ENCODE peak calls at places on chromosomes 13 and 19, in six cellular contexts. One of them, this sample, is unnamed.

GRCh38 chr13:74210693-74211393 is 76.6 kb upstream of the KLF12 start:
- DNase-seq in transverse colon: no peak
- DNase-seq in right lobe of liver: peak
- DNase-seq in left lung: no peak
- DNase-seq in psoas muscle: no peak
- DNase-seq in AG10803: peak
- DNase-seq in this sample: no peak

GRCh38 chr19:10808937-10809655 is 26.9 kb downstream of the TMED1 start:
- DNase-seq in transverse colon: no peak
- DNase-seq in right lobe of liver: no peak
- DNase-seq in left lung: no peak
- DNase-seq in psoas muscle: no peak
- DNase-seq in AG10803: peak
- DNase-seq in this sample: no peak

GRCh38 chr19:10262771-10263170 is 8.1 kb upstream of the ICAM1 start:
- DNase-seq in transverse colon: no peak
- DNase-seq in right lobe of liver: no peak
- DNase-seq in left lung: no peak
- DNase-seq in psoas muscle: no peak
- DNase-seq in AG10803: peak
- DNase-seq in this sample: no peak

GRCh38 chr13:33111414-33112110 is 95.3 kb downstream of the KL start:
- DNase-seq in transverse colon: peak
- DNase-seq in right lobe of liver: no peak
- DNase-seq in left lung: no peak
- DNase-seq in psoas muscle: no peak
- DNase-seq in AG10803: peak
- DNase-seq in this sample: no peak

GRCh38 chr19:17966497-17967257 is at the start of gene KCNN1:
- DNase-seq in transverse colon: no peak
- DNase-seq in right lobe of liver: no peak
- DNase-seq in left lung: no peak
- DNase-seq in psoas muscle: no peak
- DNase-seq in AG10803: no peak
- DNase-seq in this sample: peak

GRCh38 chr19:55699221-55699620 is 24.2 kb downstream of the EPN1 start:
- DNase-seq in transverse colon: no peak
- DNase-seq in right lobe of liver: no peak
- DNase-seq in left lung: no peak
- DNase-seq in psoas muscle: no peak
- DNase-seq in AG10803: no peak
- DNase-seq in this sample: no peak

GRCh38 chr13:30504081-30504480 is 38.3 kb upstream of the HMGB1 start:
- DNase-seq in transverse colon: no peak
- DNase-seq in right lobe of liver: no peak
- DNase-seq in left lung: no peak
- DNase-seq in psoas muscle: no peak
- DNase-seq in AG10803: peak
- DNase-seq in this sample: peak

GRCh38 chr13:31045621-31046081 is 113.2 kb downstream of the TEX26 start:
- DNase-seq in transverse colon: peak
- DNase-seq in right lobe of liver: no peak
- DNase-seq in left lung: peak
- DNase-seq in psoas muscle: peak
- DNase-seq in AG10803: peak
- DNase-seq in this sample: peak

GRCh38 chr13:48858523-48858922 is 117.2 kb upstream of the FNDC3A start:
- DNase-seq in transverse colon: no peak
- DNase-seq in right lobe of liver: no peak
- DNase-seq in left lung: no peak
- DNase-seq in psoas muscle: no peak
- DNase-seq in AG10803: no peak
- DNase-seq in this sample: no peak

GRCh38 chr19:40613669-40614594 is 12.8 kb downstream of the LTBP4 start:
- DNase-seq in transverse colon: peak
- DNase-seq in right lobe of liver: peak
- DNase-seq in left lung: peak
- DNase-seq in psoas muscle: peak
- DNase-seq in AG10803: peak
- DNase-seq in this sample: peak

GRCh38 chr13:27053235-27053884 is 118.3 kb downstream of the USP12 start:
- DNase-seq in transverse colon: no peak
- DNase-seq in right lobe of liver: no peak
- DNase-seq in left lung: no peak
- DNase-seq in psoas muscle: no peak
- DNase-seq in AG10803: no peak
- DNase-seq in this sample: no peak

GRCh38 chr13:83987394-83987793 is 105.1 kb upstream of the SLITRK1 start:
- DNase-seq in transverse colon: no peak
- DNase-seq in right lobe of liver: no peak
- DNase-seq in left lung: no peak
- DNase-seq in psoas muscle: no peak
- DNase-seq in AG10803: no peak
- DNase-seq in this sample: no peak

GRCh38 chr19:11378319-11379189 is 4.1 kb downstream of the SWSAP1 start:
- DNase-seq in transverse colon: peak
- DNase-seq in right lobe of liver: no peak
- DNase-seq in left lung: peak
- DNase-seq in psoas muscle: no peak
- DNase-seq in AG10803: peak
- DNase-seq in this sample: peak

GRCh38 chr19:10517760-10518443 is 655 bp upstream of the S1PR5 start:
- DNase-seq in transverse colon: no peak
- DNase-seq in right lobe of liver: no peak
- DNase-seq in left lung: no peak
- DNase-seq in psoas muscle: no peak
- DNase-seq in AG10803: peak
- DNase-seq in this sample: no peak

GRCh38 chr19:13350072-13350471 is 156.2 kb downstream of the CACNA1A start:
- DNase-seq in transverse colon: no peak
- DNase-seq in right lobe of liver: no peak
- DNase-seq in left lung: no peak
- DNase-seq in psoas muscle: no peak
- DNase-seq in AG10803: no peak
- DNase-seq in this sample: no peak

GRCh38 chr19:42203700-42204099 is 13.8 kb downstream of the DEDD2 start:
- DNase-seq in transverse colon: no peak
- DNase-seq in right lobe of liver: no peak
- DNase-seq in left lung: no peak
- DNase-seq in psoas muscle: no peak
- DNase-seq in AG10803: no peak
- DNase-seq in this sample: no peak

GRCh38 chr13:19818223-19818842 is 35.6 kb upstream of the PSPC1 start:
- DNase-seq in transverse colon: peak
- DNase-seq in right lobe of liver: peak
- DNase-seq in left lung: peak
- DNase-seq in psoas muscle: peak
- DNase-seq in AG10803: no peak
- DNase-seq in this sample: no peak

GRCh38 chr13:40786568-40786996 is 2.8 kb upstream of the SLC25A15 start:
- DNase-seq in transverse colon: no peak
- DNase-seq in right lobe of liver: no peak
- DNase-seq in left lung: no peak
- DNase-seq in psoas muscle: no peak
- DNase-seq in AG10803: no peak
- DNase-seq in this sample: no peak

GRCh38 chr13:94548382-94549240 is 47.3 kb downstream of the TGDS start:
- DNase-seq in transverse colon: peak
- DNase-seq in right lobe of liver: peak
- DNase-seq in left lung: peak
- DNase-seq in psoas muscle: peak
- DNase-seq in AG10803: peak
- DNase-seq in this sample: peak

GRCh38 chr19:30674656-30675055 is 302.5 kb downstream of the ZNF536 start:
- DNase-seq in transverse colon: no peak
- DNase-seq in right lobe of liver: no peak
- DNase-seq in left lung: no peak
- DNase-seq in psoas muscle: no peak
- DNase-seq in AG10803: no peak
- DNase-seq in this sample: no peak

GRCh38 chr13:51995677-51996551 is 15.3 kb downstream of the ATP7B start:
- DNase-seq in transverse colon: peak
- DNase-seq in right lobe of liver: peak
- DNase-seq in left lung: no peak
- DNase-seq in psoas muscle: no peak
- DNase-seq in AG10803: peak
- DNase-seq in this sample: no peak

GRCh38 chr19:52492991-52493470 is 34.4 kb upstream of the ZNF808 start:
- DNase-seq in transverse colon: no peak
- DNase-seq in right lobe of liver: no peak
- DNase-seq in left lung: no peak
- DNase-seq in psoas muscle: no peak
- DNase-seq in AG10803: no peak
- DNase-seq in this sample: no peak

GRCh38 chr13:22777207-22777606 is 403.6 kb upstream of the SGCG start:
- DNase-seq in transverse colon: no peak
- DNase-seq in right lobe of liver: no peak
- DNase-seq in left lung: no peak
- DNase-seq in psoas muscle: no peak
- DNase-seq in AG10803: no peak
- DNase-seq in this sample: no peak

DNA sequence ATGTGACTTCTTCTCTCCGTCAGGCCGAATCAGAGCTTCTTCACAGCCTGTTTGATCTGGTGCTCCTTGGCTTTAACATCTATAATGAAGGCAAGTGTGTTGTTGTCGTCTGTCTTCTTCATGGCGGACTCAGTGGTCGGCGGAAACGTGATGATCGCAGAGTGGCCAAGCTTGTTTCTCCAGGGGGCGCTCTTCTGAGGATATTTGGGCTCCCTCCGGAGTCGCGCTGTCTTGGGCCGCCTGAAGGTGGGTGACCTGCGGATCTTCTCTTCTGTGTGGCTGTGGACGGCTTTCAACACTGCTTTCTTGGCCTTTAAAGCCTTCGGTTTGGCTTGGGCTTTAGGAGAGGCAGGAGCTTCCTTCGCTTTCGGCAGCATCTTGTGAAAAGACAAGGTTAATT is 9.8 kb downstream of the TPRX1 start:
- DNase-seq in transverse colon: no peak
- DNase-seq in right lobe of liver: no peak
- DNase-seq in left lung: no peak
- DNase-seq in psoas muscle: no peak
- DNase-seq in AG10803: no peak
- DNase-seq in this sample: no peak
- TF ChIP-seq CTCF in transverse colon: no peak
- TF ChIP-seq CTCF in right lobe of liver: no peak
- TF ChIP-seq CTCF in left lung: no peak
- TF ChIP-seq CTCF in psoas muscle: no peak
- TF ChIP-seq CTCF in AG10803: no peak
- TF ChIP-seq CTCF in this sample: no peak

GRCh38 chr19:48713864-48714755 is 5.4 kb downstream of the MAMSTR start:
- DNase-seq in transverse colon: peak
- DNase-seq in right lobe of liver: peak
- DNase-seq in left lung: peak
- DNase-seq in psoas muscle: peak
- DNase-seq in AG10803: peak
- DNase-seq in this sample: peak

GRCh38 chr19:48711106-48711662 is 8.3 kb downstream of the MAMSTR start:
- DNase-seq in transverse colon: no peak
- DNase-seq in right lobe of liver: no peak
- DNase-seq in left lung: no peak
- DNase-seq in psoas muscle: no peak
- DNase-seq in AG10803: no peak
- DNase-seq in this sample: no peak

GRCh38 chr19:48714759-48715261 is 4.7 kb downstream of the MAMSTR start:
- DNase-seq in transverse colon: peak
- DNase-seq in right lobe of liver: no peak
- DNase-seq in left lung: no peak
- DNase-seq in psoas muscle: peak
- DNase-seq in AG10803: no peak
- DNase-seq in this sample: peak

GRCh38 chr19:48715276-48715675 is 4.2 kb downstream of the MAMSTR start:
- DNase-seq in transverse colon: peak
- DNase-seq in right lobe of liver: no peak
- DNase-seq in left lung: no peak
- DNase-seq in psoas muscle: peak
- DNase-seq in AG10803: no peak
- DNase-seq in this sample: no peak

GRCh38 chr19:48713041-48713863 is 6.3 kb downstream of the MAMSTR start:
- DNase-seq in transverse colon: no peak
- DNase-seq in right lobe of liver: no peak
- DNase-seq in left lung: no peak
- DNase-seq in psoas muscle: peak
- DNase-seq in AG10803: no peak
- DNase-seq in this sample: peak
- TF ChIP-seq CTCF in transverse colon: no peak
- TF ChIP-seq CTCF in right lobe of liver: no peak
- TF ChIP-seq CTCF in left lung: no peak
- TF ChIP-seq CTCF in psoas muscle: no peak
- TF ChIP-seq CTCF in AG10803: peak
- TF ChIP-seq CTCF in this sample: no peak

GRCh38 chr19:3881272-3882040 is 971 bp downstream of the ATCAY start:
- DNase-seq in transverse colon: no peak
- DNase-seq in right lobe of liver: no peak
- DNase-seq in left lung: no peak
- DNase-seq in psoas muscle: no peak
- DNase-seq in AG10803: no peak
- DNase-seq in this sample: no peak
- TF ChIP-seq CTCF in transverse colon: no peak
- TF ChIP-seq CTCF in right lobe of liver: no peak
- TF ChIP-seq CTCF in left lung: no peak
- TF ChIP-seq CTCF in psoas muscle: no peak
- TF ChIP-seq CTCF in AG10803: no peak
- TF ChIP-seq CTCF in this sample: no peak

DNA sequence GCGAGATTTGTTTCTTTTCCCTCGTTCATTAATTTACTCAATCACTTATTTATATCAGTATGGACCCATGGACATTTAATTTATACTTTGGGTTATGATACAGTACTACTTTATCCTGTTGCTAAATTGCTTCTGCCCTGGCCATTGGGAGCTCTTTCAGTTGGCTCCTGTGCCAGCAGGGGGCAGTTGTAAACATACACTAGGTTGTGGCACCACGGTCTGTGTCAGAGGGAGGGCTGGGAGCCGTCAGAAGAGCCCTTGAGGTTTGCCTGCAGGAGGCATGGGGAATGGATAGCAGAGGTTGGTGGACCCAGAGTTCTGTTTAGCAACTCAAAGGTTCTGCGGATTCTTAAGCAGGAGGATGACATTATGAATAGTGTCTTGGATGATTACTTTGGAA is 94.3 kb downstream of the ERCC5 start:
- DNase-seq in transverse colon: no peak
- DNase-seq in right lobe of liver: no peak
- DNase-seq in left lung: no peak
- DNase-seq in psoas muscle: no peak
- DNase-seq in AG10803: no peak
- DNase-seq in this sample: no peak
- TF ChIP-seq CTCF in transverse colon: no peak
- TF ChIP-seq CTCF in right lobe of liver: no peak
- TF ChIP-seq CTCF in left lung: no peak
- TF ChIP-seq CTCF in psoas muscle: no peak
- TF ChIP-seq CTCF in AG10803: no peak
- TF ChIP-seq CTCF in this sample: peak

GRCh38 chr13:113002206-113002821 is 33.3 kb downstream of the MCF2L start:
- DNase-seq in transverse colon: peak
- DNase-seq in right lobe of liver: no peak
- DNase-seq in left lung: no peak
- DNase-seq in psoas muscle: no peak
- DNase-seq in AG10803: no peak
- DNase-seq in this sample: no peak
- TF ChIP-seq CTCF in transverse colon: peak
- TF ChIP-seq CTCF in right lobe of liver: no peak
- TF ChIP-seq CTCF in left lung: no peak
- TF ChIP-seq CTCF in psoas muscle: peak
- TF ChIP-seq CTCF in AG10803: no peak
- TF ChIP-seq CTCF in this sample: no peak